ENCODE peak calls at places on chromosome 9, in six cellular contexts. V is GM04503; W is gastrocnemius medialis; K is activated T-cell treated with anti-CD3 and anti-CD28 coated beads, Interleukin-2, amount 50 U/mL, for 72 hours; B is kidney glomerular epithelial cell; N is central memory CD4-positive, alpha-beta T cell. R is an unnamed sample.

GRCh38 chr9:5643005-5643624 is 14.2 kb downstream of the RIC1 start:
- DNase-seq in V (no peak), W (no peak), K (peak; percentile 29), B (no peak), N (no peak), R (no peak)

GRCh38 chr9:124342946-124343485 is 72.2 kb downstream of the PSMB7 start:
- DNase-seq in V (peak; percentile 61), W (peak; percentile 74), K (no peak), B (peak; percentile 84), N (no peak), R (peak; percentile 67)

GRCh38 chr9:94948567-94949235 is 222.2 kb downstream of the AOPEP start:
- DNase-seq in V (no peak), W (no peak), K (no peak), B (no peak), N (no peak), R (no peak)

GRCh38 chr9:121201045-121201737 is 478 bp downstream of the RAB14 start:
- DNase-seq in V (no peak), W (peak; percentile 6), K (peak; percentile 63), B (no peak), N (peak; percentile 57), R (peak; percentile 35)

GRCh38 chr9:122875523-122875922 is 29.6 kb downstream of the RC3H2 start:
- DNase-seq in V (no peak), W (no peak), K (no peak), B (no peak), N (no peak), R (no peak)

GRCh38 chr9:92438900-92439526 is 14.7 kb upstream of the OMD start:
- DNase-seq in V (no peak), W (no peak), K (no peak), B (no peak), N (no peak), R (peak; percentile 23)

GRCh38 chr9:113178087-113178486 is 27.3 kb downstream of the SLC31A2 start:
- DNase-seq in V (peak; percentile 42), W (no peak), K (no peak), B (peak; percentile 8), N (no peak), R (no peak)

GRCh38 chr9:129420721-129421120 is 200.2 kb downstream of the C9orf50 start:
- DNase-seq in V (no peak), W (no peak), K (no peak), B (no peak), N (no peak), R (no peak)

GRCh38 chr9:136543830-136544548 is 1.9 kb downstream of the NOTCH1 start:
- DNase-seq in V (no peak), W (no peak), K (no peak), B (no peak), N (no peak), R (no peak)

GRCh38 chr9:72936679-72937078 is 16.2 kb downstream of the ALDH1A1 start:
- DNase-seq in V (no peak), W (no peak), K (no peak), B (no peak), N (no peak), R (no peak)

GRCh38 chr9:86966852-86967511 is 19.7 kb upstream of the GAS1 start:
- DNase-seq in V (no peak), W (no peak), K (no peak), B (no peak), N (no peak), R (no peak)

GRCh38 chr9:134381671-134382505 is 55.6 kb downstream of the RXRA start:
- DNase-seq in V (no peak), W (no peak), K (peak; percentile 46), B (no peak), N (peak; percentile 45), R (peak; percentile 7)

GRCh38 chr9:128372188-128372641 is 1.0 kb downstream of the URM1 start:
- DNase-seq in V (no peak), W (no peak), K (no peak), B (no peak), N (no peak), R (no peak)

R was measured in ACHN.